ENCODE peak calls at places on chromosomes 2 and 18, in eight cellular contexts. One of them, this sample, is unnamed.

GRCh38 chr2:64228126-64228678 is 84.0 kb upstream of the PELI1 start:
- DNase-seq in posterior vena cava: peak
- DNase-seq in stimulated activated naive CD4-positive, alpha-beta T cell: peak
- DNase-seq in C1 segment of cervical spinal cord: no peak
- DNase-seq in stimulated activated CD8-positive, alpha-beta memory T cell treated with anti-CD3 and anti-CD28 coated beads, Interleukin-12 subunit alpha, Interleukin-12 subunit beta, amount 100 ng/mL, for 1 hour: no peak
- DNase-seq in upper lobe of right lung: peak
- DNase-seq in mesendoderm: peak
- DNase-seq in DMS 273 treated with DMSO at 0.1 percent for 48 hours: peak
- DNase-seq in this sample: peak

GRCh38 chr2:74887961-74888670 is 54.2 kb downstream of the HK2 start:
- DNase-seq in posterior vena cava: no peak
- DNase-seq in stimulated activated naive CD4-positive, alpha-beta T cell: no peak
- DNase-seq in C1 segment of cervical spinal cord: no peak
- DNase-seq in stimulated activated CD8-positive, alpha-beta memory T cell treated with anti-CD3 and anti-CD28 coated beads, Interleukin-12 subunit alpha, Interleukin-12 subunit beta, amount 100 ng/mL, for 1 hour: no peak
- DNase-seq in upper lobe of right lung: no peak
- DNase-seq in mesendoderm: no peak
- DNase-seq in DMS 273 treated with DMSO at 0.1 percent for 48 hours: no peak
- DNase-seq in this sample: no peak

GRCh38 chr2:230890696-230891095 is 26.0 kb downstream of the ITM2C start:
- DNase-seq in posterior vena cava: peak
- DNase-seq in stimulated activated naive CD4-positive, alpha-beta T cell: no peak
- DNase-seq in C1 segment of cervical spinal cord: no peak
- DNase-seq in stimulated activated CD8-positive, alpha-beta memory T cell treated with anti-CD3 and anti-CD28 coated beads, Interleukin-12 subunit alpha, Interleukin-12 subunit beta, amount 100 ng/mL, for 1 hour: no peak
- DNase-seq in upper lobe of right lung: peak
- DNase-seq in mesendoderm: no peak
- DNase-seq in DMS 273 treated with DMSO at 0.1 percent for 48 hours: no peak
- DNase-seq in this sample: peak

GRCh38 chr18:37019157-37019571 is 190.2 kb downstream of the KIAA1328 start:
- DNase-seq in posterior vena cava: no peak
- DNase-seq in stimulated activated naive CD4-positive, alpha-beta T cell: no peak
- DNase-seq in C1 segment of cervical spinal cord: no peak
- DNase-seq in stimulated activated CD8-positive, alpha-beta memory T cell treated with anti-CD3 and anti-CD28 coated beads, Interleukin-12 subunit alpha, Interleukin-12 subunit beta, amount 100 ng/mL, for 1 hour: no peak
- DNase-seq in upper lobe of right lung: peak
- DNase-seq in mesendoderm: peak
- DNase-seq in DMS 273 treated with DMSO at 0.1 percent for 48 hours: peak
- DNase-seq in this sample: no peak

GRCh38 chr2:138125306-138125900 is 161.1 kb downstream of the HNMT start:
- DNase-seq in posterior vena cava: no peak
- DNase-seq in stimulated activated naive CD4-positive, alpha-beta T cell: no peak
- DNase-seq in C1 segment of cervical spinal cord: no peak
- DNase-seq in stimulated activated CD8-positive, alpha-beta memory T cell treated with anti-CD3 and anti-CD28 coated beads, Interleukin-12 subunit alpha, Interleukin-12 subunit beta, amount 100 ng/mL, for 1 hour: no peak
- DNase-seq in upper lobe of right lung: no peak
- DNase-seq in mesendoderm: no peak
- DNase-seq in DMS 273 treated with DMSO at 0.1 percent for 48 hours: no peak
- DNase-seq in this sample: no peak

GRCh38 chr2:74424139-74424992 is 2.8 kb downstream of the WDR54 start:
- DNase-seq in posterior vena cava: no peak
- DNase-seq in stimulated activated naive CD4-positive, alpha-beta T cell: no peak
- DNase-seq in C1 segment of cervical spinal cord: no peak
- DNase-seq in stimulated activated CD8-positive, alpha-beta memory T cell treated with anti-CD3 and anti-CD28 coated beads, Interleukin-12 subunit alpha, Interleukin-12 subunit beta, amount 100 ng/mL, for 1 hour: no peak
- DNase-seq in upper lobe of right lung: no peak
- DNase-seq in mesendoderm: peak
- DNase-seq in DMS 273 treated with DMSO at 0.1 percent for 48 hours: no peak
- DNase-seq in this sample: peak

GRCh38 chr2:12852135-12852534 is 135.4 kb downstream of the TRIB2 start:
- DNase-seq in posterior vena cava: no peak
- DNase-seq in stimulated activated naive CD4-positive, alpha-beta T cell: no peak
- DNase-seq in C1 segment of cervical spinal cord: no peak
- DNase-seq in stimulated activated CD8-positive, alpha-beta memory T cell treated with anti-CD3 and anti-CD28 coated beads, Interleukin-12 subunit alpha, Interleukin-12 subunit beta, amount 100 ng/mL, for 1 hour: no peak
- DNase-seq in upper lobe of right lung: no peak
- DNase-seq in mesendoderm: peak
- DNase-seq in DMS 273 treated with DMSO at 0.1 percent for 48 hours: no peak
- DNase-seq in this sample: no peak

GRCh38 chr18:48364146-48364545 is 45.0 kb downstream of the ZBTB7C start:
- DNase-seq in posterior vena cava: no peak
- DNase-seq in stimulated activated naive CD4-positive, alpha-beta T cell: no peak
- DNase-seq in C1 segment of cervical spinal cord: no peak
- DNase-seq in stimulated activated CD8-positive, alpha-beta memory T cell treated with anti-CD3 and anti-CD28 coated beads, Interleukin-12 subunit alpha, Interleukin-12 subunit beta, amount 100 ng/mL, for 1 hour: no peak
- DNase-seq in upper lobe of right lung: no peak
- DNase-seq in mesendoderm: no peak
- DNase-seq in DMS 273 treated with DMSO at 0.1 percent for 48 hours: no peak
- DNase-seq in this sample: no peak

GRCh38 chr18:77106331-77106730 is 26.3 kb downstream of the MBP start:
- DNase-seq in posterior vena cava: peak
- DNase-seq in stimulated activated naive CD4-positive, alpha-beta T cell: peak
- DNase-seq in C1 segment of cervical spinal cord: no peak
- DNase-seq in stimulated activated CD8-positive, alpha-beta memory T cell treated with anti-CD3 and anti-CD28 coated beads, Interleukin-12 subunit alpha, Interleukin-12 subunit beta, amount 100 ng/mL, for 1 hour: peak
- DNase-seq in upper lobe of right lung: peak
- DNase-seq in mesendoderm: no peak
- DNase-seq in DMS 273 treated with DMSO at 0.1 percent for 48 hours: no peak
- DNase-seq in this sample: no peak

This sample was measured in spleen.